ENCODE peak calls at places on chromosomes 4 and X, in four cellular contexts. L is AG09309, G is HTR-8/SVneo, D is substantia nigra. K is an unnamed sample.

GRCh38 chr4:15504041-15504440 is 34.4 kb downstream of the CC2D2A start:
- DNase-seq in L (no peak), G (no peak), D (no peak), K (no peak)

GRCh38 chrX:10360121-10360520 is 203.3 kb downstream of the CLCN4 start:
- DNase-seq in L (no peak), G (no peak), D (peak), K (peak)

GRCh38 chr4:25425361-25425760 is 48.3 kb downstream of the ANAPC4 start:
- DNase-seq in L (no peak), G (no peak), D (no peak), K (no peak)

GRCh38 chr4:121913667-121914066 is 38.2 kb downstream of the TRPC3 start:
- DNase-seq in L (no peak), G (no peak), D (no peak), K (no peak)

GRCh38 chrX:39645059-39645895 is 452.5 kb downstream of the BCOR start:
- DNase-seq in L (peak), G (no peak), D (no peak), K (no peak)

GRCh38 chr4:22434895-22435294 is 81.0 kb downstream of the ADGRA3 start:
- DNase-seq in L (peak), G (peak), D (peak), K (no peak)

GRCh38 chr4:6470502-6471302 is 1.7 kb downstream of the PPP2R2C start:
- DNase-seq in L (no peak), G (no peak), D (peak), K (peak)

GRCh38 chr4:68864438-68865177 is 48.8 kb downstream of the UGT2B10 start:
- DNase-seq in L (no peak), G (no peak), D (no peak), K (no peak)

GRCh38 chr4:152680988-152681731 is 1.4 kb upstream of the TMEM154 start:
- DNase-seq in L (no peak), G (peak), D (no peak), K (no peak)

GRCh38 chr4:8115916-8116315 is 42.7 kb downstream of the ABLIM2 start:
- DNase-seq in L (no peak), G (no peak), D (no peak), K (peak)

GRCh38 chr4:135244605-135245146 is 1043.1 kb upstream of the PABPC4L start:
- DNase-seq in L (no peak), G (peak), D (no peak), K (no peak)

GRCh38 chr4:86403575-86403974 is 43.7 kb upstream of the MAPK10 start:
- DNase-seq in L (no peak), G (no peak), D (no peak), K (no peak)

GRCh38 chr4:184417802-184418511 is 56.4 kb downstream of the IRF2 start:
- DNase-seq in L (peak), G (peak), D (no peak), K (no peak)

GRCh38 chrX:70436380-70436779 is 8.3 kb upstream of the DLG3 start:
- DNase-seq in L (no peak), G (no peak), D (peak), K (no peak)

GRCh38 chr4:159608434-159608833 is 505.6 kb downstream of the RAPGEF2 start:
- DNase-seq in L (no peak), G (no peak), D (no peak), K (no peak)

GRCh38 chr4:10667651-10668341 is 16.8 kb downstream of the CLNK start:
- DNase-seq in L (no peak), G (no peak), D (peak), K (no peak)

GRCh38 chr4:82500106-82500738 is 61.6 kb downstream of the TMEM150C start:
- DNase-seq in L (peak), G (no peak), D (no peak), K (no peak)

GRCh38 chr4:150368667-150369066 is 213.3 kb upstream of the MAB21L2 start:
- DNase-seq in L (no peak), G (no peak), D (no peak), K (no peak)

GRCh38 chr4:174318829-174319764 is 35.4 kb downstream of the CEP44 start:
- DNase-seq in L (no peak), G (no peak), D (no peak), K (no peak)

GRCh38 chrX:53262189-53262917 is 19.0 kb downstream of the IQSEC2 start:
- DNase-seq in L (no peak), G (no peak), D (no peak), K (no peak)

GRCh38 chr4:2255501-2256155 is 6.3 kb downstream of the MXD4 start:
- DNase-seq in L (no peak), G (no peak), D (peak), K (peak)

GRCh38 chr4:139550724-139551429 is 5.1 kb downstream of the SETD7 start:
- DNase-seq in L (no peak), G (no peak), D (peak), K (no peak)

GRCh38 chr4:26377352-26378311 is 56.8 kb downstream of the RBPJ start:
- DNase-seq in L (no peak), G (no peak), D (no peak), K (no peak)

GRCh38 chr4:6761540-6762243 is 20.8 kb upstream of the KIAA0232 start:
- DNase-seq in L (no peak), G (no peak), D (peak), K (peak)

GRCh38 chr4:83150563-83151330 is 36.2 kb upstream of the PLAC8 start:
- DNase-seq in L (no peak), G (no peak), D (no peak), K (no peak)

GRCh38 chr4:6356076-6356560 is 86.5 kb downstream of the WFS1 start:
- DNase-seq in L (no peak), G (no peak), D (no peak), K (peak)

GRCh38 chrX:84611843-84612636 is 109.8 kb upstream of the HDX start:
- DNase-seq in L (no peak), G (no peak), D (no peak), K (no peak)

GRCh38 chr4:140876597-140877364 is 120.6 kb upstream of the TBC1D9 start:
- DNase-seq in L (peak), G (no peak), D (no peak), K (no peak)

GRCh38 chrX:9538544-9539045 is 73.7 kb downstream of the TBL1X start:
- DNase-seq in L (no peak), G (no peak), D (no peak), K (no peak)

GRCh38 chr4:10099521-10100325 is 16.9 kb downstream of the WDR1 start:
- DNase-seq in L (no peak), G (no peak), D (no peak), K (peak)

GRCh38 chr4:21802406-21802805 is 146.2 kb downstream of the KCNIP4 start:
- DNase-seq in L (no peak), G (peak), D (no peak), K (no peak)

GRCh38 chrX:19555683-19556082 is 40.4 kb upstream of the MAP3K15 start:
- DNase-seq in L (no peak), G (no peak), D (no peak), K (no peak)

GRCh38 chrX:22087158-22087557 is 55.0 kb downstream of the PHEX start:
- DNase-seq in L (no peak), G (no peak), D (no peak), K (no peak)

GRCh38 chr4:86892639-86892965 is 380 bp upstream of the C4orf36 start:
- DNase-seq in L (no peak), G (no peak), D (no peak), K (no peak)

K was measured in posterior cingulate gyrus.